ENCODE peak calls at places on chromosomes 2 and 18, in four cellular contexts. L is IMR-90, S is GM12878, Z is K562. H is an unnamed sample.

GRCh38 chr18:23650963-23651927 is 11.5 kb downstream of the ANKRD29 start:
- DNase-seq in L (peak), S (no peak), Z (no peak), H (peak)

GRCh38 chr2:234142530-234142929 is 92.0 kb downstream of the SPP2 start:
- DNase-seq in L (peak), S (no peak), Z (no peak), H (no peak)

GRCh38 chr2:226971029-226971584 is 135.3 kb downstream of the RHBDD1 start:
- DNase-seq in L (no peak), S (no peak), Z (no peak), H (no peak)

GRCh38 chr2:205904873-205905272 is 181.1 kb downstream of the INO80D start:
- DNase-seq in L (no peak), S (no peak), Z (no peak), H (no peak)

GRCh38 chr18:56511996-56512395 is 126.4 kb downstream of the TXNL1 start:
- DNase-seq in L (no peak), S (peak), Z (no peak), H (no peak)

GRCh38 chr18:4586729-4587128 is 131.6 kb upstream of the DLGAP1 start:
- DNase-seq in L (no peak), S (no peak), Z (no peak), H (no peak)

GRCh38 chr2:242088471-242089212 is 219.1 kb downstream of the RTP5 start:
- DNase-seq in L (peak), S (peak), Z (peak), H (peak)

GRCh38 chr18:51525453-51526225 is 328.2 kb upstream of the MEX3C start:
- DNase-seq in L (no peak), S (no peak), Z (no peak), H (no peak)

GRCh38 chr2:224363281-224363680 is 38.6 kb downstream of the FAM124B start:
- DNase-seq in L (no peak), S (no peak), Z (no peak), H (no peak)

GRCh38 chr2:100235098-100235497 is 87.2 kb downstream of the LONRF2 start:
- DNase-seq in L (peak), S (no peak), Z (no peak), H (no peak)

GRCh38 chr2:71609441-71609840 is 156.1 kb downstream of the DYSF start:
- DNase-seq in L (no peak), S (no peak), Z (no peak), H (no peak)

GRCh38 chr2:239563561-239563960 is 162.7 kb upstream of the HDAC4 start:
- DNase-seq in L (no peak), S (no peak), Z (no peak), H (no peak)

DNA sequence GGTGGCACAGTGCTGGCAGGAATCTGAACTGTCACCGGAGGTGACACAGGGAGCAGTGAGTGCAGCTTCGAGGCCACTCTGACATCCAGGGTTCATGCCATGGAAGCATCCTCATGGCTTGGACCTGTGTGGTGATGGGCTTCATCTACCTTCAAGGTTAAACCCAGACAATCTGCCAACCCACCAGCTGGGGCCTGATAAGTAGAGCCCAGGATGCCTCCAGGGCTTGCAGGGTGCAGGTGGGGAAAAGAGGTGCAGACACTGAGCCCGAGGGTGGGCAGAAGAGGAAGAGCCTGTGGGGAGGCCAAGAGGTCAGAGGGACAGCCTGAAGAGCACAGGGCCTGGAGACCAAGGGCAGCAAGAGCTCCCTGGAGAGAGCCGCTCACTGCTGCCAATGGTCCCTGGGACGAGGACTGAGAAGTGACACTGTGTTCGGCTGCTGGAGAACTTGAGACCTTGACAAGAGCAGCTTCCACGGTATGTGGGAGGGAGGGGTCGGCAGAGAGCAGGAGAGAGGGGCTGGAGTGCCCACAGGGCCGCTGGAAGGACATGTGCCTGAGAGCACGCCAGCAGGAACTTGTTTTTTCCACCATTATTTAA is 8.1 kb upstream of the HES6 start:
- DNase-seq in L (no peak), S (no peak), Z (no peak), H (no peak)
- TF ChIP-seq FOS in L (no peak), S (no peak), Z (no peak), H (no peak)

GRCh38 chr2:4979127-4979526 is 713.1 kb upstream of the SOX11 start:
- DNase-seq in L (no peak), S (no peak), Z (no peak), H (no peak)

GRCh38 chr2:4972472-4972871 is 719.7 kb upstream of the SOX11 start:
- DNase-seq in L (no peak), S (no peak), Z (no peak), H (no peak)

GRCh38 chr2:4973354-4973753 is 718.8 kb upstream of the SOX11 start:
- DNase-seq in L (no peak), S (no peak), Z (no peak), H (no peak)

GRCh38 chr2:4973973-4974372 is 718.2 kb upstream of the SOX11 start:
- DNase-seq in L (no peak), S (no peak), Z (no peak), H (no peak)

DNA sequence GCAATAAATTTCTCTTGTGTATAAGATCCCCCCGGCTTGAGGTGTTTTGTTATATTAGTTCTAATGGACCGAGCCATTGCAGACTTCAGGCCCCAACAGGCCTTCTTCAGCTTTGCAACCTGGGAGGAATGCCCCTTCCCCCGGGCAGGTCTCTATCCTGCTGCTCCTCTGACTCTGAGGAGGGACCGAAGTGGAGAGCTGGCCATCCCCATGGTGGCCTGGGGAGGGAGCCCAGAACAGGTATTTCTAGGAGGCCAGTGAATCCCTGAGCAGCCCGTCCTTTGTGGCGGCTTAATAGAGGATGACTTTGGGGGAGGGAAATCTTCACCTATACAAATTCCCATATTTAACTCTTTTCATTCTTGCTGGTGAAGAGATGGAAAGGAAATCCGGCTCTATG is 715.8 kb upstream of the SOX11 start:
- DNase-seq in L (no peak), S (no peak), Z (no peak), H (no peak)
- TF ChIP-seq POLR2A in L (no peak), S (no peak), Z (no peak), H (no peak)

GRCh38 chr2:29270606-29271005 is 155.4 kb downstream of the CLIP4 start:
- DNase-seq in L (no peak), S (no peak), Z (no peak), H (no peak)

GRCh38 chr2:29273704-29274611 is 158.7 kb downstream of the CLIP4 start:
- DNase-seq in L (no peak), S (no peak), Z (no peak), H (peak)

GRCh38 chr2:29275186-29275585 is 160.0 kb downstream of the CLIP4 start:
- DNase-seq in L (no peak), S (no peak), Z (no peak), H (no peak)

GRCh38 chr2:29272311-29272710 is 157.1 kb downstream of the CLIP4 start:
- DNase-seq in L (no peak), S (no peak), Z (no peak), H (no peak)

DNA sequence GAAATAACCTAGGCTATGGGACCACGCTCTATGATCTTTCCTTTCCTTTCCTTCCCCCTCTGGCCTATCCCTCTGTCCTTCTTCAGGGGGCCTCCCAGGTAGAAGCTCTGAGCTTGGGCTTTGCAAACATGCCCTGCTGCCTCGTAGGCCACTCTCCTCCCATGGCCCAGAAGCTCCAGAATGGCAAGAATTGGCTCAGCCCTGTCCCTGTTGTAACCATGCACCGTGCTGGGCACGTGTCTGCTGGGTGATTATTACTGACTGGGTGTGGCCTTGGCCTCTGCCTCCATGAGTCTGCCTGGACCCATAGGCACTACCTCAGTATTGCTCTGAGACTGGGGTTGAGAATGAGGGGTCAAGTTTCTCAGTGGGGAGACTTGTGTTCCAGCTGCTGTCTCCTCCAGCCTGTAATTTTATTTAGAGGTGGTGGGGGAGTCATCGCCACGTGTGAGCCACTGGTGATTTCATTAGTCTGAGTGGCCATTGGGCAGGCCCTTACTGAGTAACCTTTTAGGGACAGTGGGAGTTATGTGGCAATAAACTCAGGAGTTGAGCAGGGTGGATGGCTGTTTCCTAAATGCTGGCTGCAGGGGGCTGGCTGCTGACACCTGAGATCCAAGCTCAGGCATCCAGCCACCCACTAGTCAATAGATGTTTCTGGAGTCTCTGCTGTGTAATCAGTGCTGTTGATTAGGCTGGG is 157.9 kb downstream of the CLIP4 start:
- DNase-seq in L (no peak), S (no peak), Z (no peak), H (no peak)
- TF ChIP-seq FOS in L (no peak), S (no peak), Z (no peak), H (no peak)

DNA sequence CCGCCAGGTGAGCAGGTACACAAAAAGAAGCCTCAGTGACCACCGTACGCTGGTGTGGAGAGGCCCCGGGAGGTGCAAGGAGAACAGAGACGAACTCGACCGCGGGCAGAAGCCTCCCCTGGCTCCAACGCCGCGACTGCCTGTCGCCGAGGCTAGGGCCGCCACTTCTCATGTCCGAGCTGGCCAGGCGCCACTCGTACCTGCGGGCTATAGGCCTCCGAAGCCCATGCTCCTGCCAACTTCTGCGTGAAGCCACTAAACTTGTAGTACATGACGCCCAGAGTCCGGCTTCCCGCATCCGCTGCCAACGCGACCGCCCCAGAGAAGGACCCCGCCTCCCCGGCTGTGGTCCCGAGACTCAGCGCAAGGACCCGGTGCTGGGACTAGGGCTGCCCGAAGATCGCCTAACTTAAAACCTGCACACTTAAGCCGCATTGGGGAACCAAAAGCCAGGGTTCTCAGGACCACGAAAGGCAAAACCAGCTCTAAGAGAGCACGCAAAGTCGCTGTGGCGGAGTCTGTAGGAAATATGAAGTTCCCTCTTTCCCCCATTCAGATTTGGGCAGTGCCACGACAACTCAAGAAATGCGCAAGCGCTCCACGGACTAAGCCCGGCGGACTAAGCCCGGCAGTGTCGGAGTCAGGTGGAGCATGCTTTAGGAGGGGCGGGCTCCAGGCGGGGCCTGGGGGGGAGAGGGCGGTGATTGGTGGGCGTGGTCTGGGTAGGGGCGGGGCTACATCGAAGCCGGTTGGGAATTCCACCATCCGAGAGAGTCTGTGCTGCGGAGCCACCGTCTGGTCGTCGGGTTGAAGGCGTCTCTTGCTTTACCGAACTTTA is at the start of gene COX7A2L:
- DNase-seq in L (peak), S (peak), Z (peak), H (peak)
- TF ChIP-seq POLR2A in L (peak), S (peak), Z (peak), H (peak)

DNA sequence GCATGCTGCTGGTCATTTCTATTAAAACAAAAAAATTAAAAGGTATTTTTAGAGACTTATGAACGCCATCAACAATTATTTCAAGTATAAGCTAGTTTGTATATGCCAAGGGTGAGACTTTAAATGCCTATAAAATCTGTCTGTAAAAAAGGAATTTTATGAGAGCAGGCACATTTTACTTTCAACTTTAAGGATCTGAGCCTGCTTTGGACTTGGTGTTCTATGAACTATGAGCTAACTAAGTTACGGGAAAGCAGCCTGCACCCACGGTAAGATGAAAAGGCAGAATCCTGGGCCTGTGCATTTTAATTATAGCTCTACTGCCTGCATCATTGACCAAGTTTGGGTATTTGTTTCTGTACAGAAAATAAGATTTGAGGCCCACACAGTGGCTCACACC is 95.4 kb downstream of the PLEKHM3 start:
- DNase-seq in L (no peak), S (no peak), Z (no peak), H (no peak)
- TF ChIP-seq FOS in L (no peak), S (no peak), Z (no peak), H (no peak)

DNA sequence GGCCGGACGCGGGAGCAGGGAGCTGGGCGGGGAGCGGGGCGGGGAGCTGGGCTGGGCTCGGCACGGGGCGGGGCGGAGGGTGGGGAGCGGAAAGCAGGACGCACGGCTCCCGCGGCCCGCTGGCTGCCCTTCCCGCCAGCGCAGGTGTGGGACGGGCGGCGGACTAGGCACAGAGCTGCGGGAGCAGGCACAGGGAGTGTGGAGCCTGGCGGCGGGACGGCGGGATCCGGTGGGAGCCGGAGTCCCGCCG is at the start of gene IMPA2:
- DNase-seq in L (no peak), S (no peak), Z (no peak), H (no peak)
- TF ChIP-seq POLR2A in L (peak), S (peak), Z (no peak), H (no peak)